ENCODE peak calls at places on chromosome 22, in eight cellular contexts. B is fibroblast of lung, Z is Calu3, U is glutamatergic neuron, P is endothelial cell of umbilical vein, J is OCI-LY7, H is body of pancreas, L is Peyer's patch. T is an unnamed sample.

GRCh38 chr22:42419328-42419881 is 12.8 kb downstream of the NFAM1 start:
- DNase-seq in B (no peak), Z (no peak), U (no peak), P (no peak), J (no peak), H (no peak), L (peak), T (no peak)

GRCh38 chr22:36065462-36065774 is 36.8 kb upstream of the RBFOX2 start:
- DNase-seq in B (no peak), Z (no peak), U (no peak), P (no peak), J (no peak), H (no peak), L (no peak), T (no peak)

GRCh38 chr22:25760294-25760693 is 18.3 kb downstream of the MYO18B start:
- DNase-seq in B (no peak), Z (no peak), U (no peak), P (peak), J (no peak), H (no peak), L (no peak), T (no peak)

GRCh38 chr22:46779651-46780050 is 17.2 kb downstream of the TBC1D22A start:
- DNase-seq in B (no peak), Z (no peak), U (no peak), P (no peak), J (no peak), H (no peak), L (no peak), T (no peak)

GRCh38 chr22:48825802-48826520 is 1001.7 kb downstream of the BRD1 start:
- DNase-seq in B (no peak), Z (no peak), U (no peak), P (no peak), J (no peak), H (no peak), L (no peak), T (no peak)

GRCh38 chr22:47046411-47047065 is 284.1 kb downstream of the TBC1D22A start:
- DNase-seq in B (no peak), Z (no peak), U (peak), P (no peak), J (no peak), H (no peak), L (no peak), T (no peak)

GRCh38 chr22:42433754-42434153 is 1.6 kb upstream of the NFAM1 start:
- DNase-seq in B (no peak), Z (no peak), U (no peak), P (no peak), J (no peak), H (no peak), L (no peak), T (no peak)

GRCh38 chr22:37215890-37216289 is 3.6 kb upstream of the SSTR3 start:
- DNase-seq in B (no peak), Z (no peak), U (no peak), P (no peak), J (no peak), H (no peak), L (no peak), T (no peak)

GRCh38 chr22:43537019-43537585 is 125.3 kb downstream of the MPPED1 start:
- DNase-seq in B (no peak), Z (peak), U (no peak), P (no peak), J (peak), H (no peak), L (no peak), T (no peak)

GRCh38 chr22:30080805-30081204 is 541 bp downstream of the HORMAD2 start:
- DNase-seq in B (no peak), Z (no peak), U (no peak), P (no peak), J (no peak), H (no peak), L (no peak), T (no peak)

GRCh38 chr22:27439131-27439530 is 362.4 kb downstream of the MN1 start:
- DNase-seq in B (no peak), Z (no peak), U (no peak), P (no peak), J (no peak), H (no peak), L (no peak), T (no peak)

GRCh38 chr22:46528121-46528610 is 9.3 kb downstream of the CELSR1 start:
- DNase-seq in B (peak), Z (peak), U (no peak), P (peak), J (no peak), H (no peak), L (no peak), T (no peak)

GRCh38 chr22:27397948-27398330 is 403.6 kb downstream of the MN1 start:
- DNase-seq in B (peak), Z (no peak), U (no peak), P (no peak), J (no peak), H (peak), L (no peak), T (no peak)

GRCh38 chr22:43301866-43302265 is 41.3 kb downstream of the SCUBE1 start:
- DNase-seq in B (no peak), Z (no peak), U (no peak), P (no peak), J (no peak), H (no peak), L (no peak), T (no peak)

GRCh38 chr22:25741692-25742626 is at the start of gene MYO18B:
- DNase-seq in B (no peak), Z (no peak), U (no peak), P (no peak), J (no peak), H (no peak), L (no peak), T (no peak)

DNA sequence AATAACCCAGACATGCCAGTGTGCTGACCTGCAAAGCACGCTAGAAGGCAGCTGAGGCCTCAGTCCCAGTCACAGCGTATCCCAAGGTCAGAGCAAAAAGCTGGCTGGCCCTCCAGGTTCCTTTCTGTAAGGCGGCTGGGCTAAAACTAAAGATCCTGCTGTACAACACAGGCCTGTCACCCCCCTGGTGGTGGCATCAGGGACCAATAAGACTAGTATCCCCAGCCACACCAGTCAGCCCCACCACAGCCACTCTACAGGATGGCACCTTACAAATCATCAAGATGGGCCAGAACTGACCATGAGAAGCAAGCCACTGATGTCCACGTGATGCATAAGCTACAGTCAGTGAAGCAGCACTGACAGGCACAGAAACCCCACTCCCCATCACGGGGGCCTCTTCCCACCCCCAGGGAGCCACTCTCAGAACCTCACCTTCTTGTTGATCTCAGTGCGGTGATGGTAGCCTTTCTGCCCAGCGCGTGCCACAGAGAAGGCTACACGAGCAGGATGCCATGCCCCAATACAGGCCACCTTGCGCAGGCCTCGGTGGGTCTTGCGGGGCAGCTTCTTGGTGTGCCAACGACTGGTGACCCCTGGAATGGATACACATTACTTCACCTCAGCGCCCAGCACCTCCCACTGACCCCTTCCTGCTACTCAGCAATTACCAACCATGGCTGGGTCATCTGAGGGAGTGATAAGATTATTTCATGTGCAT is 5.0 kb downstream of the RPL3 start:
- DNase-seq in B (no peak), Z (no peak), U (no peak), P (no peak), J (no peak), H (peak), L (no peak), T (no peak)
- TF ChIP-seq CTCF in B (peak), Z (no peak), U (peak), P (peak), J (peak), H (no peak), L (no peak), T (peak)

GRCh38 chr22:39384750-39385480 is 14.7 kb upstream of the TAB1 start:
- DNase-seq in B (peak), Z (peak), U (no peak), P (peak), J (peak), H (peak), L (no peak), T (no peak)
- TF ChIP-seq CTCF in B (peak), Z (peak), U (no peak), P (peak), J (peak), H (no peak), L (peak), T (peak)

DNA sequence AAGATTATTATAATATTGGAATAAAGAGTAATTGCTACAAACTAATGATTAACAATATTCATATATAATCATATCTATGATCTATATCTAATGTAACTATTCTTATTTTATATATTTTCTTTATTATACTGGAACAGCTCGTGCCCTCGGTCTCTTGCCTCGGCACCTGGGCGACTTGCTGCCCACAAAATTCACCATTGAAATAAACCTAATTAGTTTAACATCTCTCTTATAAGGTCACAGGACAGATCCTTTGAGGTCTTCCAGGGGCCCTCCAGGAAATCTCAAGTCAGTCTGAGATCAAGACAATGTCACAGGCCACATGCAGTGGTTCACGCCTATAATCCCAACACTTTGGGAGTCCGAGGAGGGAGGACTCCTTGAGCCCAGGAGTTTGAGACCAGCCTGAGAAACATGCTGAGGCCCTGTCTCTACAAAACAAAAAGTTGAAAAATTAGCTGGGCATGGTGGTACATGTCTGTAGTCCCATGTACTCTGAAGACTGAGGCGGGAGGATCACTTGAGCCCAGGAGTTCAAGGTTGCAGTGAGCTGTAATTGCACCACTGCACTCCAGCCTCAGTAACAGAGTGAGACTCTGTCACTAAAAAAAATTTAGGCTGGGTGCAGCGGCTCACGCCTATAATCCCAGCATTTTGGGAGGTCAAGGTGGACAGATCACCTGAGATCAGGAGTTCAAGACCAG is 6.6 kb upstream of the TXNRD2 start:
- DNase-seq in B (no peak), Z (no peak), U (no peak), P (no peak), J (no peak), H (no peak), L (no peak), T (no peak)
- TF ChIP-seq CTCF in B (no peak), Z (no peak), U (peak), P (no peak), J (no peak), H (no peak), L (no peak), T (peak)

GRCh38 chr22:11628651-11629511 is 3899.1 kb upstream of the OR11H1 start:
- DNase-seq in B (no peak), Z (no peak), U (no peak), P (no peak), J (no peak), H (no peak), L (no peak), T (no peak)

GRCh38 chr22:11627798-11628650 is 3900.0 kb upstream of the OR11H1 start:
- DNase-seq in B (no peak), Z (no peak), U (no peak), P (no peak), J (no peak), H (no peak), L (no peak), T (no peak)

GRCh38 chr22:11629661-11630385 is 3898.2 kb upstream of the OR11H1 start:
- DNase-seq in B (no peak), Z (no peak), U (no peak), P (no peak), J (no peak), H (no peak), L (no peak), T (no peak)

GRCh38 chr22:11626422-11626773 is 3901.6 kb upstream of the OR11H1 start:
- DNase-seq in B (no peak), Z (no peak), U (no peak), P (no peak), J (no peak), H (no peak), L (no peak), T (no peak)

GRCh38 chr22:11627436-11627797 is 3900.6 kb upstream of the OR11H1 start:
- DNase-seq in B (no peak), Z (no peak), U (no peak), P (peak), J (no peak), H (no peak), L (no peak), T (no peak)
- TF ChIP-seq CTCF in B (no peak), Z (no peak), U (no peak), P (no peak), J (no peak), H (no peak), L (no peak), T (no peak)

GRCh38 chr22:31496007-31496734 is at the start of gene SFI1:
- DNase-seq in B (peak), Z (peak), U (peak), P (peak), J (peak), H (peak), L (peak), T (peak)
- TF ChIP-seq CTCF in B (peak), Z (peak), U (peak), P (peak), J (peak), H (peak), L (peak), T (peak)

GRCh38 chr22:20551805-20552449 is 44.5 kb downstream of the MED15 start:
- DNase-seq in B (no peak), Z (no peak), U (peak), P (peak), J (no peak), H (peak), L (peak), T (no peak)
- TF ChIP-seq CTCF in B (peak), Z (no peak), U (peak), P (peak), J (no peak), H (peak), L (peak), T (peak)

T was measured in type B pancreatic cell.